ENCODE peak calls at places on chromosomes 6 and 20, in four cellular contexts. P is cardiac fibroblast, Z is thyroid gland, Y is tibial nerve. U is an unnamed sample.

GRCh38 chr6:52966101-52966500 is 29.0 kb downstream of the GSTA4 start:
- DNase-seq in P (no peak), Z (no peak), Y (no peak), U (no peak)

GRCh38 chr6:156024339-156024738 is 568.7 kb upstream of the NOX3 start:
- DNase-seq in P (no peak), Z (no peak), Y (no peak), U (no peak)

GRCh38 chr20:11852189-11852588 is 65.5 kb upstream of the BTBD3 start:
- DNase-seq in P (no peak), Z (no peak), Y (no peak), U (no peak)

GRCh38 chr20:64168381-64169088 is 4.3 kb downstream of the MYT1 start:
- DNase-seq in P (no peak), Z (no peak), Y (no peak), U (no peak)

GRCh38 chr6:38671885-38672467 is 31.0 kb downstream of the GLO1 start:
- DNase-seq in P (peak), Z (peak), Y (no peak), U (no peak)

GRCh38 chr6:42988486-42989020 is 4.2 kb downstream of the PPP2R5D start:
- DNase-seq in P (peak), Z (peak), Y (no peak), U (no peak)

GRCh38 chr20:9070304-9070703 is 1.4 kb downstream of the PLCB4 start:
- DNase-seq in P (no peak), Z (no peak), Y (no peak), U (no peak)

GRCh38 chr6:111522393-111523020 is 39.5 kb upstream of the REV3L start:
- DNase-seq in P (no peak), Z (no peak), Y (no peak), U (no peak)

GRCh38 chr6:26475823-26476729 is 18.3 kb downstream of the BTN2A1 start:
- DNase-seq in P (no peak), Z (no peak), Y (no peak), U (no peak)

DNA sequence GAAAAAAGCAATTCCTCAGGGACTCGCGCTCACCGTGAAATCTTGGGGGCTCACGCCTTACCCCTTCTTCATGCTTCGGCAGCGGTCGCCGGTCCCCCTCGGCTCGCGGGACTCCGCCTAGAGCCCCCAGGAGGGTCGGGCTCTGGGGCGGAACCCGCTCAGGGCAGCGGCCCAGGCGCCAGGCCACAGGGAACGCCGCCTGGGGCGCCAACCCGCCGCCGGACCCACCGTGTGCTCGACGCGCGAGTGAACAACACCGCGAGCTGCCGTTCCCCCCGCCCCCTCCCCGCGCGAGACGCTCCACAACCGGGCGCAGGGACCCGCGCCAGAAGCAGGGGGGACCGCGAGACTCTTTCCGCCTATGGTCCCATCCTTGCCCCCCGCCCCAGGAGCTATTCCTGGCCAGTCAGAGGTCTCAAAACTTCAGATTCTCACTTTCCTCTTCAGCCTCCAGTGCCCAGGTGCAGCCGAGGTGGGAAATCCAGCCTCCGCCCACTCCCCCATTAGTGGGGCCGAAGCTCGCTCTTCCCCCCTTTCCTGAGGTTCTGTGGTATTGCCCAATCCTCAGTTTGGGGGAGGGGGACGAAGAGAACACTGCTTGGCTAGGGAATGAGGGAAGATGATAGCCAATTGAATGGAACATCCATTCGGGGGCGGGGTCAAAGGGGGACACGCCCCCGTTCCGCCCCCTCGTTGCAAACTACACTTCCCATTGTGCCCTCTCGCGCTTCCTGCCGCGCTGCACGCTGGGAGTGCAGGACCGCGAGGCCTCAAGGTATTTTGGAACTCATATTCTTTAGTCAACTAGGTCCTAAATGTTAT is at the start of gene WASF1:
- DNase-seq in P (peak), Z (peak), Y (peak), U (peak)
- TF ChIP-seq CTCF in P (no peak), Z (no peak), Y (no peak), U (no peak)

DNA sequence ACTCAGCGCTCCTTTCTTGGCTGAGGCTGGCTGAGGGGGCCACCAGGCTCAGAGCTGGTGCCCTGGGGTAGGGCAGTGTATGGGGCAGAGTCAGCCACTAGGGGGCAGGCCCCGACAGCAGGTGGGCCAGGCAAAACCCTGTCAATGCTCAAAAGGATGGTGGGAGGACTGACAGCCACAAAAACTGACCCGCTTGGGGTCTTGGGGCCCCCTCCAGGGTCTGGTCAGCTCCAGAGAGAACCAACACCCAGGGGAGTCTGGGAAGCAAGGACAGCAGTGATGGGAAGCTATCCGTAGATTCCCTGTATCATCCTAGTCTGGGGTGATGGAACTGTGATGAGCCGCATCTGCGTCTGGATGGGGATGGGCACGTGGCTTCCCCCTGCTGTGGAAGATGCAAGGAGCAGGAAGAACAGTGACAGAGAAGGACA is 306.9 kb downstream of the DHX35 start:
- DNase-seq in P (peak), Z (peak), Y (peak), U (no peak)
- TF ChIP-seq CTCF in P (peak), Z (peak), Y (peak), U (peak)

DNA sequence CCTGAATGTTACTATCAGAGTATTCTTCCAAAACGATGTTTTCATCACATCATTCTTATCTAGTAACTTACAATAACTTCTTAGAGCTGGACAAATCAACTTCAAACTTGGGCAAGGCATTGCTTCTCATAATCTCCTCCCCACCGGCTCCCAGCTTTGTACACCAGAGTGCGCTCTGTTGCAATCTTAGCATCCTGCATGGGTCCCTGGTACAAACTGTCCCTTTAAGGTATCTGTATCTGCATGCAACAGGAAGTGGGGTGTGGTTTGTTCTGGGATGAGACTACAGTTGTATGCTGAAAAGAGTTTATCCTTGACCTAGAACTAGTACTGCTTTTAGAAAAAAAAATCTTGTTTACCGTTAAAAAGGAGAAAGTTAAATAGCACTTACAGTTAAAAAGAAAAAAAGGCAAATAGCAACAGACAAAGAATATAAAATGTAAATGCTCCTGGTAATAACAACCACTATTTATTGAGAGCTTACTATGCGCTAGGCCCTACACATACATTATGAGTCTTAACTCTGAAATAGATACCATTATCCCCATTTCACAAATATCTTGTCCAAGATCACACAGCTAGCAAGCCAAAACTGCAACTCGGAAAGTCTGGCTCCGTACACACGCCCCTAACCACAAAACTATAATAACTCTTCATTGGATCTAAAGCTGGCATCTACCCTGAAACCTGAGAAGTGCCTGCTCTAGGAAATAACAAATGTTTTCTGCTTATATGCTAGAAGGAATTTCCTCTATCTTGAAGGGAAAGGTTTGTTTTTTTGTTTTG is 9.8 kb upstream of the HECA start:
- DNase-seq in P (peak), Z (peak), Y (peak), U (no peak)
- TF ChIP-seq CTCF in P (peak), Z (peak), Y (no peak), U (peak)

GRCh38 chr6:1066449-1066848 is 245.4 kb upstream of the FOXQ1 start:
- DNase-seq in P (no peak), Z (no peak), Y (no peak), U (no peak)

GRCh38 chr6:1065986-1066385 is 245.9 kb upstream of the FOXQ1 start:
- DNase-seq in P (no peak), Z (no peak), Y (no peak), U (no peak)

GRCh38 chr6:1059596-1059995 is 252.3 kb upstream of the FOXQ1 start:
- DNase-seq in P (no peak), Z (no peak), Y (no peak), U (no peak)

GRCh38 chr6:1063671-1064355 is 248.1 kb upstream of the FOXQ1 start:
- DNase-seq in P (no peak), Z (no peak), Y (no peak), U (no peak)

DNA sequence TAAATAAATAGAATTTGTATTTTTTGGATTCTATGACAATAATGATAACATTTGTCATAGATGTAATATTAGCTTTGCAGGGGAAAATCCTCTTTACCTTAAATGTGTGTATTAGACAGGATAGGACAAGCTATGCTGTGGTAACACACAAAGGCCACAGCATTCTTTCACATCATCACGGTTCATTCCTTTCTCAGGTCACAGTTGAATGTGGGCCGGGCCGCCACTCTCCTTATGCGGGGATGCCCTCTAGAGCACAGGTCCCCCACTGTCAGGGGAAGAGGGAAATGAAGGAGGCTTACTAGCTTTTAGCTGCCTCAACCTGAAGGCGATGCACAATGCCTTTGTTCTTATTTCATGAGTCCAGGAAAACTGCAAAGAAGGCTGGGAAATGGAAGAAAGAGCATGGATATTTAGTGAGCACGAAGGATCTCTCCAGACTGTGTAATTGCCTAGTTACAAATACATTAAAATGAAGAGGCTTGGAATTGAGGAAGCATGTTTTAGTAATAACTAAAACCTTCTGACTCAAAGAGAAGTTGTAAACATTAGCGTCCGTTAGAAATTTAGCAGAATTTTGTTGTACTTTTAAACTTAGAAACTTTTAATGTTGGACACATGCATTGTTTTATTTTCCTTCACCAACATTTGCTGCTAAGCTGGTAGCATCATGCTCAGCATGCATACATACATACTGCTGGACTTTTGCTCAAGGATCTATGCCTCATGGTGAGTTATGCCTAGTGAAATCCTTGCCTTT is 248.9 kb upstream of the FOXQ1 start:
- DNase-seq in P (no peak), Z (no peak), Y (no peak), U (no peak)
- TF ChIP-seq CTCF in P (no peak), Z (no peak), Y (no peak), U (no peak)

GRCh38 chr20:44224651-44225050 is 14.1 kb upstream of the OSER1 start:
- DNase-seq in P (no peak), Z (no peak), Y (no peak), U (no peak)

GRCh38 chr20:44221368-44221767 is 10.8 kb upstream of the OSER1 start:
- DNase-seq in P (no peak), Z (no peak), Y (no peak), U (no peak)

GRCh38 chr20:44222027-44222426 is 11.5 kb upstream of the OSER1 start:
- DNase-seq in P (no peak), Z (no peak), Y (no peak), U (no peak)

GRCh38 chr20:44223721-44224120 is 13.2 kb upstream of the OSER1 start:
- DNase-seq in P (no peak), Z (no peak), Y (no peak), U (no peak)

GRCh38 chr20:44222969-44223368 is 12.4 kb upstream of the OSER1 start:
- DNase-seq in P (no peak), Z (no peak), Y (no peak), U (no peak)
- TF ChIP-seq CTCF in P (no peak), Z (no peak), Y (no peak), U (no peak)